ENCODE peak calls at places on chromosomes 7 and 10, in nine cellular contexts. A, S, G, B, F, L, H, I and W are unnamed samples. For H3K36me3, the result is how much of the 10 kb centered on the place peaks cover.

GRCh38 chr10:86439544-86439943 is 72.9 kb upstream of the GRID1 start:
- ATAC-seq in A (peak), S (peak), G (peak), B (peak), F (peak), L (peak), H (peak), I (no peak), W (peak)

GRCh38 chr7:34331102-34331501 is 326.9 kb upstream of the NPSR1 start:
- ATAC-seq in A (no peak), S (no peak), G (no peak), B (no peak), F (no peak), L (no peak), H (no peak), I (no peak), W (no peak)

GRCh38 chr10:72336259-72337038 is 18.3 kb downstream of the DNAJB12 start:
- ATAC-seq in A (no peak), S (no peak), G (no peak), B (no peak), F (no peak), L (peak), H (no peak), I (no peak), W (no peak)

GRCh38 chr7:6382797-6383196 is 65.0 kb downstream of the DAGLB start:
- ATAC-seq in A (no peak), S (no peak), G (no peak), B (no peak), F (no peak), L (no peak), H (no peak), I (peak), W (no peak)

GRCh38 chr7:53431901-53432300 is 396.5 kb downstream of the POM121L12 start:
- ATAC-seq in A (no peak), S (no peak), G (no peak), B (no peak), F (no peak), L (no peak), H (no peak), I (no peak), W (no peak)

GRCh38 chr7:132492841-132493445 is 83.3 kb downstream of the PLXNA4 start:
- ATAC-seq in A (no peak), S (peak), G (no peak), B (no peak), F (no peak), L (no peak), H (no peak), I (no peak), W (no peak)

GRCh38 chr10:44860811-44861751 is 50.1 kb upstream of the TMEM72 start:
- ATAC-seq in A (no peak), S (no peak), G (peak), B (no peak), F (peak), L (no peak), H (no peak), I (no peak), W (peak)

GRCh38 chr10:120979435-120980315 is 128.5 kb downstream of the WDR11 start:
- ATAC-seq in A (peak), S (peak), G (peak), B (no peak), F (peak), L (peak), H (no peak), I (no peak), W (peak)

GRCh38 chr7:26097837-26098668 is 53.9 kb upstream of the NFE2L3 start:
- ATAC-seq in A (no peak), S (no peak), G (no peak), B (no peak), F (no peak), L (no peak), H (no peak), I (no peak), W (no peak)

GRCh38 chr10:80444124-80444523 is 10.0 kb upstream of the TSPAN14 start:
- ATAC-seq in A (no peak), S (no peak), G (no peak), B (peak), F (no peak), L (no peak), H (no peak), I (peak), W (no peak)

GRCh38 chr7:79790863-79791262 is 337.4 kb upstream of the MAGI2 start:
- ATAC-seq in A (no peak), S (no peak), G (no peak), B (no peak), F (no peak), L (no peak), H (no peak), I (no peak), W (no peak)

GRCh38 chr10:131825150-131825907 is 75.5 kb upstream of the PPP2R2D start:
- ATAC-seq in A (peak), S (no peak), G (no peak), B (no peak), F (no peak), L (peak), H (no peak), I (no peak), W (no peak)

GRCh38 chr10:97456034-97456685 is 10.2 kb downstream of the ZDHHC16 start:
- ATAC-seq in A (no peak), S (no peak), G (no peak), B (no peak), F (no peak), L (no peak), H (no peak), I (no peak), W (no peak)

GRCh38 chr10:97454330-97455036 is 8.5 kb downstream of the ZDHHC16 start:
- ATAC-seq in A (peak), S (no peak), G (peak), B (peak), F (peak), L (peak), H (peak), I (no peak), W (no peak)

GRCh38 chr10:97459933-97460332 is 14.0 kb downstream of the ZDHHC16 start:
- ATAC-seq in A (no peak), S (no peak), G (no peak), B (no peak), F (no peak), L (no peak), H (no peak), I (no peak), W (no peak)

GRCh38 chr10:97459111-97459510 is 13.1 kb downstream of the ZDHHC16 start:
- ATAC-seq in A (no peak), S (no peak), G (no peak), B (no peak), F (no peak), L (no peak), H (no peak), I (no peak), W (no peak)

DNA sequence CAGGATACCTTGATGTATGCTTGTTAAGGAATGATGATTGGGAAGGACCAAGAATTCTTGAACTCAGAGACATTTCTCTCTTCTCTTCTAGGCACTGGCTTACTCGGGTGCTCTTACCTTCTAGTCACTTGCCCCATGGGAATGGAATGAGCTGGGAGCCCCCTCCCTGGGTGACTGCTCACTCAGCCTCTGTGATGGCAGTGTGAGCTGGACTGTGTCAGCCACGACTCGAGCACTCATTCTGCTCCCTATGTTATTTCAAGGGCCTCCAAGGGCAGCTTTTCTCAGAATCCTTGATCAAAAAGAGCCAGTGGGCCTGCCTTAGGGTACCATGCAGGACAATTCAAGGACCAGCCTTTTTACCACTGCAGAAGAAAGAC is 10.7 kb downstream of the ZDHHC16 start:
- ATAC-seq in A (no peak), S (no peak), G (no peak), B (no peak), F (no peak), L (no peak), H (no peak), I (no peak), W (no peak)
- H3K36me3 ChIP-seq in A (under half), S (under half), G (half or more), B (under half), F (half or more), L (half or more), H (half or more), I (under half), W (under half)

GRCh38 chr7:4754433-4755010 is 20.9 kb upstream of the AP5Z1 start:
- ATAC-seq in A (no peak), S (no peak), G (no peak), B (no peak), F (no peak), L (no peak), H (peak), I (no peak), W (no peak)

GRCh38 chr7:4753610-4754432 is 21.6 kb upstream of the AP5Z1 start:
- ATAC-seq in A (peak), S (peak), G (peak), B (peak), F (peak), L (peak), H (peak), I (peak), W (peak)

GRCh38 chr7:4751398-4751947 is 23.9 kb upstream of the AP5Z1 start:
- ATAC-seq in A (no peak), S (no peak), G (no peak), B (no peak), F (no peak), L (peak), H (no peak), I (no peak), W (no peak)

GRCh38 chr7:4758111-4758510 is 17.3 kb upstream of the AP5Z1 start:
- ATAC-seq in A (no peak), S (no peak), G (no peak), B (no peak), F (no peak), L (no peak), H (no peak), I (no peak), W (no peak)

GRCh38 chr7:4755045-4755444 is 20.4 kb upstream of the AP5Z1 start:
- ATAC-seq in A (no peak), S (no peak), G (no peak), B (no peak), F (no peak), L (no peak), H (no peak), I (no peak), W (no peak)
- H3K36me3 ChIP-seq in A (under half), S (under half), G (half or more), B (under half), F (half or more), L (half or more), H (half or more), I (under half), W (under half)

GRCh38 chr7:106038916-106039315 is 73.2 kb downstream of the SYPL1 start:
- ATAC-seq in A (no peak), S (no peak), G (no peak), B (no peak), F (no peak), L (no peak), H (no peak), I (no peak), W (no peak)

GRCh38 chr7:106041140-106041717 is 70.9 kb downstream of the SYPL1 start:
- ATAC-seq in A (peak), S (no peak), G (peak), B (no peak), F (peak), L (peak), H (peak), I (peak), W (no peak)

GRCh38 chr7:106045139-106045538 is 67.0 kb downstream of the SYPL1 start:
- ATAC-seq in A (no peak), S (no peak), G (no peak), B (no peak), F (no peak), L (no peak), H (no peak), I (no peak), W (no peak)

GRCh38 chr7:106039486-106040060 is 72.5 kb downstream of the SYPL1 start:
- ATAC-seq in A (no peak), S (no peak), G (no peak), B (no peak), F (no peak), L (no peak), H (no peak), I (no peak), W (no peak)

GRCh38 chr7:106042196-106042611 is 69.9 kb downstream of the SYPL1 start:
- ATAC-seq in A (no peak), S (no peak), G (no peak), B (no peak), F (no peak), L (no peak), H (peak), I (no peak), W (no peak)
- H3K36me3 ChIP-seq in A (under half), S (under half), G (under half), B (under half), F (under half), L (under half), H (under half), I (under half), W (under half)

DNA sequence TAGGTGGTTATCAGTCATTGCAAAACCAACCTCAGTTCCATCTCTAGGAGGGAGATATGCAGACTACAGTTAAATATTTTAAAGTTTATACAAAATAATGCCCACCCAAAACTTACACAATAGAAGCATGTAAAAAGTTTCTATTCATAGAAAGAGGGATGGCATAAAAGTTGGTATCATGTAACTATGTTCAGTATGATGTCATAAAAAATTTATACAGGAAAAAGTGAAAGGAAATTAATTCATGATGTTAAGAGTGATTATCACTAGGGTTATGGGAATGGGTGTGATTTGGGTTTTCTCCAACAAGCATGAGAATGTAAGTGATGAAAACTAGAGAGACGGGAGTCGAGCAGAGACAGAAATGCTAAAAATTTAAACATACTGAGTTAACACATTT is 52.8 kb downstream of the GDI2 start:
- ATAC-seq in A (no peak), S (no peak), G (no peak), B (no peak), F (no peak), L (no peak), H (no peak), I (no peak), W (no peak)
- H3K36me3 ChIP-seq in A (under half), S (half or more), G (half or more), B (under half), F (half or more), L (half or more), H (half or more), I (under half), W (under half)

GRCh38 chr10:11256896-11257295 is 239.2 kb downstream of the CELF2 start:
- ATAC-seq in A (no peak), S (no peak), G (no peak), B (no peak), F (no peak), L (no peak), H (no peak), I (peak), W (no peak)
- H3K36me3 ChIP-seq in A (under half), S (under half), G (half or more), B (under half), F (under half), L (under half), H (under half), I (under half), W (half or more)

GRCh38 chr7:139629392-139630082 is 106.1 kb downstream of the CLEC2L start:
- ATAC-seq in A (peak), S (no peak), G (no peak), B (peak), F (no peak), L (peak), H (no peak), I (no peak), W (no peak)
- H3K36me3 ChIP-seq in A (under half), S (half or more), G (half or more), B (under half), F (under half), L (under half), H (half or more), I (under half), W (half or more)

GRCh38 chr7:87190806-87191205 is 28.7 kb downstream of the TMEM243 start:
- ATAC-seq in A (no peak), S (no peak), G (no peak), B (no peak), F (no peak), L (no peak), H (no peak), I (peak), W (no peak)

GRCh38 chr7:87192784-87193487 is 26.6 kb downstream of the TMEM243 start:
- ATAC-seq in A (no peak), S (no peak), G (no peak), B (peak), F (no peak), L (no peak), H (no peak), I (no peak), W (no peak)

GRCh38 chr7:87188930-87189329 is 30.6 kb downstream of the TMEM243 start:
- ATAC-seq in A (no peak), S (no peak), G (no peak), B (no peak), F (no peak), L (no peak), H (no peak), I (peak), W (no peak)

DNA sequence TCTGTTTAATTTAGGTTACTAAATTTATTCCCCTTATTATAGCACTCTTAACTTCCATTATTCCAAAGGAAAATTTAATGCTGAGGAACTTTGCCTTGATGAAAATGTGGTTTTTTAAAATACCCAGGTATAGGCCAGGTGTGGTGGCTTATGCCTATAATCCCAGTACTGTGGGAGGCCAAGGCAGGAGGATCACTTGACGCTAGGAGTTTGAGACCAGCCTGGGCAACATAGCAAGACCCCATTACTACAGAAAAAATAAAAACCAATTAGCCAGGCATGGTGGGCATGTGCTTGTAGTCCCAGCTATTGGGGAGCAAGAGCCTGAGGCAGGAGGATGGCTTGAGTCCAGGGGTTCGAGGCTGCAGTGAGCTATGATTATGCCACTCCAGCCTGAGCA is 32.4 kb downstream of the TMEM243 start:
- ATAC-seq in A (no peak), S (no peak), G (no peak), B (no peak), F (no peak), L (no peak), H (no peak), I (no peak), W (no peak)
- H3K36me3 ChIP-seq in A (under half), S (under half), G (half or more), B (half or more), F (half or more), L (half or more), H (half or more), I (under half), W (half or more)

DNA sequence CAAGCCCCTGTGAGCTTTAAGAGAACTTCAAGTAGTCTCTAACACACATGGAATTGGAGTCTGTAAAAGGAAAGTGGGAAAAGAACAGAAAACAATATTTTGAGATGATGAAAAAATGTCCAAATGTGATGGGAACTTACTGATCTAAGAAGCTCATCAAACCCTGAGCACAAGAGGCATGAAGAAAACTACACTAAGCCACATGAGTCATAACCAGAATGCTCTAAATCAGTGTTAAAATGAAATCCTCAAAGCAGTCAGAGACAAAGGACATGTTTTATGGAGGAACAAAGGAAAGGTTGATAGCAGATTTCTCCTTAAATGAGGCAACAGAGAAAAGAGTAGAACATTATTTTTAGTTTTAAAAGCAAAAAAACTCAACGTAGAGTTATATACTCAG is 37.2 kb downstream of the ZNF33A start:
- ATAC-seq in A (no peak), S (no peak), G (no peak), B (no peak), F (no peak), L (no peak), H (no peak), I (peak), W (no peak)
- H3K36me3 ChIP-seq in A (under half), S (under half), G (under half), B (under half), F (under half), L (under half), H (under half), I (under half), W (under half)

GRCh38 chr7:44765579-44766415 is 17.1 kb downstream of the ZMIZ2 start:
- ATAC-seq in A (no peak), S (no peak), G (no peak), B (no peak), F (no peak), L (peak), H (no peak), I (no peak), W (no peak)
- H3K36me3 ChIP-seq in A (under half), S (under half), G (half or more), B (under half), F (under half), L (half or more), H (half or more), I (under half), W (half or more)

GRCh38 chr10:11279286-11279685 is 261.6 kb downstream of the CELF2 start:
- ATAC-seq in A (no peak), S (no peak), G (no peak), B (no peak), F (no peak), L (no peak), H (no peak), I (no peak), W (no peak)
- H3K36me3 ChIP-seq in A (under half), S (under half), G (half or more), B (under half), F (under half), L (under half), H (half or more), I (half or more), W (half or more)